ENCODE peak calls at places on chromosomes 16 and 17, in nine cellular contexts. Z is A549, K is transverse colon, Y is stomach, F is ovary, P is esophagus muscularis mucosa, U is K562, W is GM12878, A is tibial nerve. H is an unnamed sample.
A peak's percentile ranks its signal among the peaks of the same experiment; 100 is the strongest.

GRCh38 chr17:72702998-72703397 is 389.5 kb downstream of the SLC39A11 start:
- DNase-seq in K (no peak), F (no peak), P (no peak), A (no peak), U (no peak), Z (no peak), W (no peak), Y (no peak), H (no peak)

GRCh38 chr16:57444711-57445110 is 2.5 kb downstream of the CIAPIN1 start:
- DNase-seq in Z (no peak), W (no peak), Y (no peak), P (no peak), U (no peak), K (no peak), F (no peak), A (no peak), H (no peak)

GRCh38 chr17:41844971-41845370 is 7.3 kb downstream of the KLHL10 start:
- DNase-seq in K (no peak), Y (no peak), Z (no peak), U (no peak), P (no peak), A (no peak), F (no peak), W (no peak), H (peak; percentile 21)

GRCh38 chr16:67431077-67431804 is at the start of gene HSD11B2:
- DNase-seq in A (no peak), P (no peak), K (no peak), U (peak; percentile 66), Z (peak; percentile 62), Y (peak; percentile 71), F (peak; percentile 58), W (no peak), H (no peak)

GRCh38 chr17:58156839-58157803 is 8.9 kb downstream of the OR4D1 start:
- DNase-seq in Y (no peak), W (no peak), F (no peak), P (no peak), K (peak; percentile 12), Z (peak; percentile 50), A (no peak), U (peak; percentile 14), H (no peak)

GRCh38 chr17:68763551-68763950 is 162.4 kb upstream of the FAM20A start:
- DNase-seq in W (no peak), Y (no peak), U (no peak), K (no peak), P (no peak), A (no peak), Z (no peak), F (no peak), H (no peak)

GRCh38 chr17:68491381-68491849 is 20.8 kb upstream of the PRKAR1A start:
- DNase-seq in Y (no peak), Z (no peak), A (no peak), F (no peak), P (no peak), K (peak; percentile 37), U (peak; percentile 14), W (no peak), H (peak; percentile 66)

GRCh38 chr17:37389160-37389559 is 13.4 kb downstream of the C17orf78 start:
- DNase-seq in A (no peak), P (no peak), Y (no peak), U (no peak), F (no peak), K (peak; percentile 16), Z (no peak), W (no peak), H (no peak)

GRCh38 chr17:71188811-71189492 is 931.9 kb upstream of the SOX9 start:
- DNase-seq in F (no peak), P (no peak), Y (no peak), A (no peak), K (no peak), U (no peak), Z (no peak), W (no peak), H (no peak)

GRCh38 chr17:2862197-2862596 is 66.0 kb downstream of the RAP1GAP2 start:
- DNase-seq in A (no peak), P (no peak), Y (no peak), U (no peak), K (no peak), W (no peak), Z (no peak), F (no peak), H (no peak)

GRCh38 chr16:2246301-2246885 is 5.0 kb downstream of the ECI1 start:
- DNase-seq in W (no peak), P (no peak), Z (no peak), K (no peak), U (no peak), A (no peak), F (no peak), Y (no peak), H (no peak)

GRCh38 chr17:40063034-40063765 is 435 bp downstream of the THRA start:
- DNase-seq in W (no peak), Y (peak; percentile 51), Z (no peak), A (no peak), U (peak; percentile 58), K (peak; percentile 55), P (peak; percentile 92), F (peak; percentile 72), H (peak; percentile 84)

GRCh38 chr16:10981697-10982216 is 37.4 kb downstream of the CLEC16A start:
- DNase-seq in W (no peak), P (no peak), U (peak; percentile 60), Z (peak; percentile 53), F (no peak), A (no peak), Y (no peak), K (no peak), H (no peak)

GRCh38 chr16:23563186-23563585 is 5.7 kb downstream of the UBFD1 start:
- DNase-seq in P (no peak), F (no peak), W (no peak), Y (no peak), K (no peak), A (no peak), U (no peak), Z (no peak), H (no peak)

GRCh38 chr17:72631568-72631967 is 460.9 kb downstream of the SLC39A11 start:
- DNase-seq in A (no peak), U (no peak), P (no peak), K (no peak), Z (no peak), Y (no peak), F (no peak), W (no peak), H (no peak)

DNA sequence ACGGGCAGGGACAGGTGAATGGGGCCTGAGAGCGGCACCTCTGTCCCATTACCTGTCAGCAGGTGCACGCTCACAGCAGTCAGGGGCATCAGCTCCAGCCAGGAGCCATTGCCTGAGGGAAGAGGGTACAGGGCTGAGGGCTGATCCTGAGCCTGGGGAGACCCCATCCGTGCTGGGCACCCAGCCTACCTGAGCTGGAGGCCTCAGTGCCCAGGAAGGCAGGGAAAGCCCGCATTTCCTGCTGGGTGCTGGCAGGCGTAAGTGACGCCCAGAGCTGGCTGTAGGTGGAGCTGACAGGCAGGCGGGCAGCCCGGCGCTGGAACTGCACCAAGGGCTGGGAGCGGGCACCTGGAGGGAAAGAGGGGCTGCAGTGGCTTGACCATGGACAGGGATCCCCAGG is 7.4 kb downstream of the FAM171A2 start:
- DNase-seq in F (no peak), W (no peak), P (no peak), A (no peak), Y (peak; percentile 43), U (no peak), K (no peak), Z (no peak), H (no peak)
- H3K4me1 ChIP-seq in F (peaks cover 4% of the 10 kb centered on the region), W (no peaks in the 10 kb centered on the region), P (peaks cover 18% of the 10 kb centered on the region), A (peaks cover 10% of the 10 kb centered on the region), Y (peaks cover 5% of the 10 kb centered on the region), U (no peaks in the 10 kb centered on the region), K (no peaks in the 10 kb centered on the region), Z (peaks cover 5% of the 10 kb centered on the region), H (peaks cover 6% of the 10 kb centered on the region)

DNA sequence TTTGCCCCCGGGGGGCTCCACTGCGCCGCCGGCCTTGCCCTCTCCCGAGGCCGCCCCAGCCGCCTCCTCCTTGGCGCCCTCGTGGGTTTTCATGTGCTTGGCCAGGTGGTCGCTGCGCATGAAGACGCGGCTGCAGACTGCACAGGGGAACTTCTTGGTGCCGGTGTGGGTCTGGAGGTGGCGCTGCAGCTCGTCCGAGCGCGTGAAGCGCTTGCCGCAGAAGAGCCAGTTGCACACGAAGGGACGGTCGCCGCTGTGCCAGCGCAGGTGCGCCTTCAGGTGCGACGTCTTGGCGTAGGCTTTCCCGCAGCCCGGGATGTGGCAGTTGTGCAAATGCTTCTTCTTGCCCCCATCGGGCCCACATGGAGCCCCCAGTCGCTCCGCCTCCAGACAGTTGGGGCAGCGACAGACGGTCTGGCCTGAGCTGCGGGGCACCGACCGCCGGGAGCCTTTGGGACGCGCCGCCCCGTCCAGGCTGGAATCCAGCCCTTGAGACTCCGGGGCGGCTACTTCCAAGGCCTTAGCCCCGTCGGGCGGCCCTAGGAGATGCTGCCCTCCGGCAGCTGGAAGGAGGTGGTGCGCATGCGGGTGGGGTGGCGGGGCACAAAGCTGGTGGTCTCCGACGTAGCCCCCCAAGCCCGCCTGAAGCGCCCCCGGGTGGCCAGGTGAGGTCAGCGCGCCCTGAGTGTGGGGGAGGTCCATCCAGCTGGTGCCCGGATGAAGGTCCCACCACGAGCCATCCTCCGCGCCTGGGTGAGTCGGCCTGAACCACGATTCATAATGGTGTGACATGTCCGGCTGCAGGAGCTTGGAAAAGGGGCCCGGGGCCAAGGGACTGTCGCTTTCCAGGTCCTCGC is 3.4 kb downstream of the SP6 start:
- DNase-seq in Z (no peak), W (no peak), A (no peak), K (no peak), Y (no peak), F (no peak), P (no peak), U (no peak), H (no peak)
- H3K4me3 ChIP-seq in Z (no peak overlapping the region), W (no peak overlapping the region), A (no peak overlapping the region), K (no peak overlapping the region), Y (no peak overlapping the region), F (no peak overlapping the region), P (no peak overlapping the region), U (no peak overlapping the region), H (no peak overlapping the region)

DNA sequence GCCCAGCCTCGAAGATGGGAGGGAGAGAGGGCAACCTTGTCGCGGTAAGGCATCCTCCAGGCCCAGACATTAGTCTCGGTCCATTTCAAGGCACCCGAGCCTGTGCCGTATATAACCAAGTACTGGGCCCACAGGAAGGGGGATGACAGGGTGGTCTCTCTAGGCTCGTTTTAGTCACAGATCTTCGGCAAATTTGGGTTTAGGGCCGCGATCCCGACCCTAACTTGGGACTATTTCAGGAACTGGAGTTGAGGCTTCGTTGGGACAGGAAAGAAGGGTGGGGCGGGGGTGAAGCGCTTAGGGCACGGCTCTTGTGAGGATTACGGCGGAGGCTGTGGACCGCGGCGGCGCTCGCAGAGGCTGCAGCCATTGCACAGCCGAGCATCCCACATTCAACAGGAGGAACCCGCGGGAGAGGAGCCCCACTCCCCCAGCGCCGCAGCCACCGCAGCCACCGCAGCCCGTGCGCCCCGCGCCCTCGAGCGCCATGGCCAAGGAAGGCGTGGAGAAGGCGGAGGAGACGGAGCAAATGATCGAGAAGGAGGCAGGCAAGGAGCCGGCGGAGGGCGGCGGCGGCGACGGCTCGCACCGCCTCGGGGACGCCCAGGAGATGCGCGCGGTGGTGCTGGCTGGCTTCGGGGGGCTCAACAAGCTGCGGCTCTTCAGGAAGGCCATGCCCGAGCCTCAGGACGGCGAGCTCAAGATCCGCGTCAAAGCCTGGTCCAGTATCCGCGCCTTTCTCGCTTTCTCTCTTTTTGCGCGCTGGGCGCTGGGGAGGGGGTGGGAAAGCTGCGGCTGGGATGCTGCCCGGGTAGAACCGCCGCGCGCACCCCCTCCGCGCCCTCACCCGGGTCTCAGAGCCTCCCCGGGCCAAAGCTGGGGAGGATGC is at the start of gene VAT1L:
- DNase-seq in U (peak; percentile 7), F (no peak), P (no peak), Y (no peak), Z (peak; percentile 44), W (no peak), K (no peak), A (no peak), H (no peak)
- TF ChIP-seq EP300 in U (no peak), F (no peak), P (no peak), Y (no peak), Z (no peak), W (no peak), K (no peak), A (no peak), H (no peak)

GRCh38 chr17:79843475-79843916 is 4.3 kb upstream of the CBX4 start:
- DNase-seq in Z (no peak), Y (no peak), U (no peak), F (peak; percentile 63), K (peak; percentile 41), P (no peak), A (no peak), W (no peak), H (no peak)
- H3K4me1 ChIP-seq in Z (peaks cover 41% of the 10 kb centered on the region), Y (peaks cover 57% of the 10 kb centered on the region), U (peaks cover 21% of the 10 kb centered on the region), F (peaks cover 7% of the 10 kb centered on the region), K (peaks cover 34% of the 10 kb centered on the region), P (peaks cover 60% of the 10 kb centered on the region), A (peaks cover 66% of the 10 kb centered on the region), W (peaks cover 8% of the 10 kb centered on the region), H (no peaks in the 10 kb centered on the region)